ENCODE peak calls at places on chromosomes 11 and 22, in nine cellular contexts. One of them, this sample, is unnamed.

GRCh38 chr11:82505384-82505783 is 228.3 kb downstream of the FAM181B start:
- DNase-seq in GM12865: no peak
- DNase-seq in stimulated activated CD4-positive, alpha-beta T cell treated with anti-CD3 and anti-CD28 coated beads, Interleukin-15, amount 100 ng/mL, for 24 hours: no peak
- DNase-seq in CD4-positive, alpha-beta memory T cell: no peak
- DNase-seq in ecto neural progenitor cell: no peak
- DNase-seq in OCI-LY7: no peak
- DNase-seq in stimulated activated CD8-positive, alpha-beta memory T cell treated with anti-CD3 and anti-CD28 coated beads, Interleukin-4, amount 100 ng/mL, for 48 hours: no peak
- DNase-seq in activated T-cell treated with anti-CD3 and anti-CD28 coated beads for 1 hour: no peak
- DNase-seq in transverse colon: no peak
- DNase-seq in this sample: no peak

GRCh38 chr11:27353593-27354358 is 9.2 kb downstream of the CCDC34 start:
- DNase-seq in transverse colon: no peak
- DNase-seq in stimulated activated CD8-positive, alpha-beta memory T cell treated with anti-CD3 and anti-CD28 coated beads, Interleukin-4, amount 100 ng/mL, for 48 hours: no peak
- DNase-seq in CD4-positive, alpha-beta memory T cell: no peak
- DNase-seq in ecto neural progenitor cell: no peak
- DNase-seq in OCI-LY7: no peak
- DNase-seq in stimulated activated CD4-positive, alpha-beta T cell treated with anti-CD3 and anti-CD28 coated beads, Interleukin-15, amount 100 ng/mL, for 24 hours: no peak
- DNase-seq in activated T-cell treated with anti-CD3 and anti-CD28 coated beads for 1 hour: no peak
- DNase-seq in GM12865: no peak
- DNase-seq in this sample: no peak

GRCh38 chr11:8288824-8289223 is 25.1 kb upstream of the LMO1 start:
- DNase-seq in stimulated activated CD4-positive, alpha-beta T cell treated with anti-CD3 and anti-CD28 coated beads, Interleukin-15, amount 100 ng/mL, for 24 hours: no peak
- DNase-seq in transverse colon: no peak
- DNase-seq in OCI-LY7: no peak
- DNase-seq in CD4-positive, alpha-beta memory T cell: no peak
- DNase-seq in ecto neural progenitor cell: peak
- DNase-seq in activated T-cell treated with anti-CD3 and anti-CD28 coated beads for 1 hour: no peak
- DNase-seq in GM12865: no peak
- DNase-seq in stimulated activated CD8-positive, alpha-beta memory T cell treated with anti-CD3 and anti-CD28 coated beads, Interleukin-4, amount 100 ng/mL, for 48 hours: no peak
- DNase-seq in this sample: no peak

GRCh38 chr11:134120921-134121526 is 52.2 kb downstream of the JAM3 start:
- DNase-seq in GM12865: no peak
- DNase-seq in CD4-positive, alpha-beta memory T cell: no peak
- DNase-seq in ecto neural progenitor cell: no peak
- DNase-seq in activated T-cell treated with anti-CD3 and anti-CD28 coated beads for 1 hour: no peak
- DNase-seq in OCI-LY7: no peak
- DNase-seq in stimulated activated CD4-positive, alpha-beta T cell treated with anti-CD3 and anti-CD28 coated beads, Interleukin-15, amount 100 ng/mL, for 24 hours: no peak
- DNase-seq in stimulated activated CD8-positive, alpha-beta memory T cell treated with anti-CD3 and anti-CD28 coated beads, Interleukin-4, amount 100 ng/mL, for 48 hours: no peak
- DNase-seq in transverse colon: no peak
- DNase-seq in this sample: peak

GRCh38 chr11:45518096-45518852 is 147.1 kb downstream of the CHST1 start:
- DNase-seq in CD4-positive, alpha-beta memory T cell: no peak
- DNase-seq in GM12865: no peak
- DNase-seq in transverse colon: no peak
- DNase-seq in stimulated activated CD8-positive, alpha-beta memory T cell treated with anti-CD3 and anti-CD28 coated beads, Interleukin-4, amount 100 ng/mL, for 48 hours: no peak
- DNase-seq in ecto neural progenitor cell: peak
- DNase-seq in activated T-cell treated with anti-CD3 and anti-CD28 coated beads for 1 hour: no peak
- DNase-seq in stimulated activated CD4-positive, alpha-beta T cell treated with anti-CD3 and anti-CD28 coated beads, Interleukin-15, amount 100 ng/mL, for 24 hours: no peak
- DNase-seq in OCI-LY7: no peak
- DNase-seq in this sample: no peak

GRCh38 chr11:43327987-43328386 is 16.2 kb downstream of the API5 start:
- DNase-seq in OCI-LY7: no peak
- DNase-seq in stimulated activated CD8-positive, alpha-beta memory T cell treated with anti-CD3 and anti-CD28 coated beads, Interleukin-4, amount 100 ng/mL, for 48 hours: no peak
- DNase-seq in stimulated activated CD4-positive, alpha-beta T cell treated with anti-CD3 and anti-CD28 coated beads, Interleukin-15, amount 100 ng/mL, for 24 hours: peak
- DNase-seq in GM12865: no peak
- DNase-seq in transverse colon: no peak
- DNase-seq in ecto neural progenitor cell: no peak
- DNase-seq in CD4-positive, alpha-beta memory T cell: no peak
- DNase-seq in activated T-cell treated with anti-CD3 and anti-CD28 coated beads for 1 hour: no peak
- DNase-seq in this sample: peak

GRCh38 chr11:62601114-62601363 is 626 bp downstream of the MTA2 start:
- DNase-seq in transverse colon: peak
- DNase-seq in activated T-cell treated with anti-CD3 and anti-CD28 coated beads for 1 hour: peak
- DNase-seq in GM12865: peak
- DNase-seq in OCI-LY7: peak
- DNase-seq in stimulated activated CD4-positive, alpha-beta T cell treated with anti-CD3 and anti-CD28 coated beads, Interleukin-15, amount 100 ng/mL, for 24 hours: peak
- DNase-seq in CD4-positive, alpha-beta memory T cell: peak
- DNase-seq in ecto neural progenitor cell: no peak
- DNase-seq in stimulated activated CD8-positive, alpha-beta memory T cell treated with anti-CD3 and anti-CD28 coated beads, Interleukin-4, amount 100 ng/mL, for 48 hours: no peak
- DNase-seq in this sample: peak

GRCh38 chr11:44619931-44620725 is 54.7 kb downstream of the CD82 start:
- DNase-seq in GM12865: no peak
- DNase-seq in CD4-positive, alpha-beta memory T cell: no peak
- DNase-seq in stimulated activated CD4-positive, alpha-beta T cell treated with anti-CD3 and anti-CD28 coated beads, Interleukin-15, amount 100 ng/mL, for 24 hours: peak
- DNase-seq in stimulated activated CD8-positive, alpha-beta memory T cell treated with anti-CD3 and anti-CD28 coated beads, Interleukin-4, amount 100 ng/mL, for 48 hours: peak
- DNase-seq in activated T-cell treated with anti-CD3 and anti-CD28 coated beads for 1 hour: no peak
- DNase-seq in ecto neural progenitor cell: peak
- DNase-seq in transverse colon: peak
- DNase-seq in OCI-LY7: no peak
- DNase-seq in this sample: no peak

GRCh38 chr11:69546735-69547370 is 65.4 kb downstream of the LINC01488 start:
- DNase-seq in OCI-LY7: no peak
- DNase-seq in stimulated activated CD4-positive, alpha-beta T cell treated with anti-CD3 and anti-CD28 coated beads, Interleukin-15, amount 100 ng/mL, for 24 hours: peak
- DNase-seq in transverse colon: no peak
- DNase-seq in stimulated activated CD8-positive, alpha-beta memory T cell treated with anti-CD3 and anti-CD28 coated beads, Interleukin-4, amount 100 ng/mL, for 48 hours: peak
- DNase-seq in activated T-cell treated with anti-CD3 and anti-CD28 coated beads for 1 hour: no peak
- DNase-seq in GM12865: peak
- DNase-seq in ecto neural progenitor cell: no peak
- DNase-seq in CD4-positive, alpha-beta memory T cell: no peak
- DNase-seq in this sample: no peak

GRCh38 chr22:44890416-44891292 is 119.2 kb downstream of the PHF21B start:
- DNase-seq in activated T-cell treated with anti-CD3 and anti-CD28 coated beads for 1 hour: no peak
- DNase-seq in OCI-LY7: no peak
- DNase-seq in CD4-positive, alpha-beta memory T cell: no peak
- DNase-seq in GM12865: no peak
- DNase-seq in stimulated activated CD4-positive, alpha-beta T cell treated with anti-CD3 and anti-CD28 coated beads, Interleukin-15, amount 100 ng/mL, for 24 hours: no peak
- DNase-seq in ecto neural progenitor cell: peak
- DNase-seq in transverse colon: no peak
- DNase-seq in stimulated activated CD8-positive, alpha-beta memory T cell treated with anti-CD3 and anti-CD28 coated beads, Interleukin-4, amount 100 ng/mL, for 48 hours: no peak
- DNase-seq in this sample: no peak

GRCh38 chr11:46402957-46403902 is 11.7 kb upstream of the CHRM4 start:
- DNase-seq in GM12865: no peak
- DNase-seq in ecto neural progenitor cell: no peak
- DNase-seq in activated T-cell treated with anti-CD3 and anti-CD28 coated beads for 1 hour: no peak
- DNase-seq in transverse colon: no peak
- DNase-seq in stimulated activated CD4-positive, alpha-beta T cell treated with anti-CD3 and anti-CD28 coated beads, Interleukin-15, amount 100 ng/mL, for 24 hours: no peak
- DNase-seq in OCI-LY7: no peak
- DNase-seq in CD4-positive, alpha-beta memory T cell: no peak
- DNase-seq in stimulated activated CD8-positive, alpha-beta memory T cell treated with anti-CD3 and anti-CD28 coated beads, Interleukin-4, amount 100 ng/mL, for 48 hours: no peak
- DNase-seq in this sample: no peak

GRCh38 chr11:45665206-45665932 is at the start of gene CHST1:
- DNase-seq in CD4-positive, alpha-beta memory T cell: no peak
- DNase-seq in stimulated activated CD8-positive, alpha-beta memory T cell treated with anti-CD3 and anti-CD28 coated beads, Interleukin-4, amount 100 ng/mL, for 48 hours: peak
- DNase-seq in GM12865: no peak
- DNase-seq in transverse colon: peak
- DNase-seq in stimulated activated CD4-positive, alpha-beta T cell treated with anti-CD3 and anti-CD28 coated beads, Interleukin-15, amount 100 ng/mL, for 24 hours: peak
- DNase-seq in OCI-LY7: no peak
- DNase-seq in activated T-cell treated with anti-CD3 and anti-CD28 coated beads for 1 hour: no peak
- DNase-seq in ecto neural progenitor cell: peak
- DNase-seq in this sample: peak

GRCh38 chr11:36350137-36350513 is 54.0 kb downstream of the PRR5L start:
- DNase-seq in stimulated activated CD4-positive, alpha-beta T cell treated with anti-CD3 and anti-CD28 coated beads, Interleukin-15, amount 100 ng/mL, for 24 hours: no peak
- DNase-seq in activated T-cell treated with anti-CD3 and anti-CD28 coated beads for 1 hour: no peak
- DNase-seq in OCI-LY7: no peak
- DNase-seq in GM12865: no peak
- DNase-seq in ecto neural progenitor cell: no peak
- DNase-seq in CD4-positive, alpha-beta memory T cell: no peak
- DNase-seq in transverse colon: no peak
- DNase-seq in stimulated activated CD8-positive, alpha-beta memory T cell treated with anti-CD3 and anti-CD28 coated beads, Interleukin-4, amount 100 ng/mL, for 48 hours: no peak
- DNase-seq in this sample: no peak

GRCh38 chr22:20803696-20804324 is 29.9 kb downstream of the SERPIND1 start:
- DNase-seq in CD4-positive, alpha-beta memory T cell: no peak
- DNase-seq in ecto neural progenitor cell: peak
- DNase-seq in GM12865: peak
- DNase-seq in transverse colon: peak
- DNase-seq in OCI-LY7: peak
- DNase-seq in stimulated activated CD4-positive, alpha-beta T cell treated with anti-CD3 and anti-CD28 coated beads, Interleukin-15, amount 100 ng/mL, for 24 hours: peak
- DNase-seq in activated T-cell treated with anti-CD3 and anti-CD28 coated beads for 1 hour: no peak
- DNase-seq in stimulated activated CD8-positive, alpha-beta memory T cell treated with anti-CD3 and anti-CD28 coated beads, Interleukin-4, amount 100 ng/mL, for 48 hours: peak
- DNase-seq in this sample: peak

GRCh38 chr11:66288866-66289547 is at the start of gene YIF1A:
- DNase-seq in transverse colon: peak
- DNase-seq in stimulated activated CD4-positive, alpha-beta T cell treated with anti-CD3 and anti-CD28 coated beads, Interleukin-15, amount 100 ng/mL, for 24 hours: peak
- DNase-seq in stimulated activated CD8-positive, alpha-beta memory T cell treated with anti-CD3 and anti-CD28 coated beads, Interleukin-4, amount 100 ng/mL, for 48 hours: peak
- DNase-seq in OCI-LY7: peak
- DNase-seq in activated T-cell treated with anti-CD3 and anti-CD28 coated beads for 1 hour: peak
- DNase-seq in GM12865: peak
- DNase-seq in ecto neural progenitor cell: peak
- DNase-seq in CD4-positive, alpha-beta memory T cell: peak
- DNase-seq in this sample: peak

GRCh38 chr11:10395196-10395897 is 59.7 kb upstream of the AMPD3 start:
- DNase-seq in CD4-positive, alpha-beta memory T cell: no peak
- DNase-seq in transverse colon: no peak
- DNase-seq in ecto neural progenitor cell: peak
- DNase-seq in activated T-cell treated with anti-CD3 and anti-CD28 coated beads for 1 hour: no peak
- DNase-seq in GM12865: no peak
- DNase-seq in stimulated activated CD4-positive, alpha-beta T cell treated with anti-CD3 and anti-CD28 coated beads, Interleukin-15, amount 100 ng/mL, for 24 hours: no peak
- DNase-seq in stimulated activated CD8-positive, alpha-beta memory T cell treated with anti-CD3 and anti-CD28 coated beads, Interleukin-4, amount 100 ng/mL, for 48 hours: no peak
- DNase-seq in OCI-LY7: no peak
- DNase-seq in this sample: no peak

GRCh38 chr22:41968601-41969000 is 642 bp upstream of the SEPTIN3 start:
- DNase-seq in transverse colon: peak
- DNase-seq in GM12865: no peak
- DNase-seq in activated T-cell treated with anti-CD3 and anti-CD28 coated beads for 1 hour: no peak
- DNase-seq in stimulated activated CD4-positive, alpha-beta T cell treated with anti-CD3 and anti-CD28 coated beads, Interleukin-15, amount 100 ng/mL, for 24 hours: no peak
- DNase-seq in stimulated activated CD8-positive, alpha-beta memory T cell treated with anti-CD3 and anti-CD28 coated beads, Interleukin-4, amount 100 ng/mL, for 48 hours: no peak
- DNase-seq in CD4-positive, alpha-beta memory T cell: no peak
- DNase-seq in ecto neural progenitor cell: no peak
- DNase-seq in OCI-LY7: no peak
- DNase-seq in this sample: peak

GRCh38 chr22:46002757-46003270 is 25.9 kb upstream of the WNT7B start:
- DNase-seq in stimulated activated CD8-positive, alpha-beta memory T cell treated with anti-CD3 and anti-CD28 coated beads, Interleukin-4, amount 100 ng/mL, for 48 hours: no peak
- DNase-seq in stimulated activated CD4-positive, alpha-beta T cell treated with anti-CD3 and anti-CD28 coated beads, Interleukin-15, amount 100 ng/mL, for 24 hours: no peak
- DNase-seq in transverse colon: no peak
- DNase-seq in CD4-positive, alpha-beta memory T cell: no peak
- DNase-seq in OCI-LY7: no peak
- DNase-seq in GM12865: no peak
- DNase-seq in activated T-cell treated with anti-CD3 and anti-CD28 coated beads for 1 hour: no peak
- DNase-seq in ecto neural progenitor cell: no peak
- DNase-seq in this sample: no peak

GRCh38 chr11:69335461-69336386 is 41.8 kb downstream of the MYEOV start:
- DNase-seq in activated T-cell treated with anti-CD3 and anti-CD28 coated beads for 1 hour: no peak
- DNase-seq in OCI-LY7: no peak
- DNase-seq in ecto neural progenitor cell: peak
- DNase-seq in CD4-positive, alpha-beta memory T cell: no peak
- DNase-seq in stimulated activated CD4-positive, alpha-beta T cell treated with anti-CD3 and anti-CD28 coated beads, Interleukin-15, amount 100 ng/mL, for 24 hours: no peak
- DNase-seq in GM12865: peak
- DNase-seq in stimulated activated CD8-positive, alpha-beta memory T cell treated with anti-CD3 and anti-CD28 coated beads, Interleukin-4, amount 100 ng/mL, for 48 hours: peak
- DNase-seq in transverse colon: no peak
- DNase-seq in this sample: no peak

GRCh38 chr22:35842519-35842913 is 124.8 kb downstream of the APOL5 start:
- DNase-seq in activated T-cell treated with anti-CD3 and anti-CD28 coated beads for 1 hour: no peak
- DNase-seq in stimulated activated CD8-positive, alpha-beta memory T cell treated with anti-CD3 and anti-CD28 coated beads, Interleukin-4, amount 100 ng/mL, for 48 hours: no peak
- DNase-seq in GM12865: no peak
- DNase-seq in transverse colon: no peak
- DNase-seq in ecto neural progenitor cell: no peak
- DNase-seq in CD4-positive, alpha-beta memory T cell: no peak
- DNase-seq in stimulated activated CD4-positive, alpha-beta T cell treated with anti-CD3 and anti-CD28 coated beads, Interleukin-15, amount 100 ng/mL, for 24 hours: no peak
- DNase-seq in OCI-LY7: no peak
- DNase-seq in this sample: no peak

GRCh38 chr22:46416537-46417267 is 81.2 kb downstream of the TRMU start:
- DNase-seq in OCI-LY7: no peak
- DNase-seq in activated T-cell treated with anti-CD3 and anti-CD28 coated beads for 1 hour: no peak
- DNase-seq in stimulated activated CD4-positive, alpha-beta T cell treated with anti-CD3 and anti-CD28 coated beads, Interleukin-15, amount 100 ng/mL, for 24 hours: no peak
- DNase-seq in CD4-positive, alpha-beta memory T cell: no peak
- DNase-seq in GM12865: no peak
- DNase-seq in transverse colon: no peak
- DNase-seq in ecto neural progenitor cell: no peak
- DNase-seq in stimulated activated CD8-positive, alpha-beta memory T cell treated with anti-CD3 and anti-CD28 coated beads, Interleukin-4, amount 100 ng/mL, for 48 hours: no peak
- DNase-seq in this sample: no peak

GRCh38 chr11:36361901-36362391 is 65.9 kb downstream of the PRR5L start:
- DNase-seq in OCI-LY7: no peak
- DNase-seq in ecto neural progenitor cell: no peak
- DNase-seq in stimulated activated CD8-positive, alpha-beta memory T cell treated with anti-CD3 and anti-CD28 coated beads, Interleukin-4, amount 100 ng/mL, for 48 hours: no peak
- DNase-seq in GM12865: no peak
- DNase-seq in CD4-positive, alpha-beta memory T cell: no peak
- DNase-seq in stimulated activated CD4-positive, alpha-beta T cell treated with anti-CD3 and anti-CD28 coated beads, Interleukin-15, amount 100 ng/mL, for 24 hours: no peak
- DNase-seq in activated T-cell treated with anti-CD3 and anti-CD28 coated beads for 1 hour: no peak
- DNase-seq in transverse colon: no peak
- DNase-seq in this sample: peak

GRCh38 chr11:81673001-81673400 is 1060.7 kb downstream of the FAM181B start:
- DNase-seq in transverse colon: no peak
- DNase-seq in stimulated activated CD4-positive, alpha-beta T cell treated with anti-CD3 and anti-CD28 coated beads, Interleukin-15, amount 100 ng/mL, for 24 hours: no peak
- DNase-seq in stimulated activated CD8-positive, alpha-beta memory T cell treated with anti-CD3 and anti-CD28 coated beads, Interleukin-4, amount 100 ng/mL, for 48 hours: no peak
- DNase-seq in ecto neural progenitor cell: no peak
- DNase-seq in GM12865: no peak
- DNase-seq in OCI-LY7: no peak
- DNase-seq in CD4-positive, alpha-beta memory T cell: no peak
- DNase-seq in activated T-cell treated with anti-CD3 and anti-CD28 coated beads for 1 hour: no peak
- DNase-seq in this sample: no peak

GRCh38 chr11:86456075-86456939 is 81.6 kb downstream of the CCDC81 start:
- DNase-seq in stimulated activated CD4-positive, alpha-beta T cell treated with anti-CD3 and anti-CD28 coated beads, Interleukin-15, amount 100 ng/mL, for 24 hours: peak
- DNase-seq in ecto neural progenitor cell: peak
- DNase-seq in CD4-positive, alpha-beta memory T cell: peak
- DNase-seq in transverse colon: peak
- DNase-seq in OCI-LY7: peak
- DNase-seq in stimulated activated CD8-positive, alpha-beta memory T cell treated with anti-CD3 and anti-CD28 coated beads, Interleukin-4, amount 100 ng/mL, for 48 hours: peak
- DNase-seq in GM12865: peak
- DNase-seq in activated T-cell treated with anti-CD3 and anti-CD28 coated beads for 1 hour: peak
- DNase-seq in this sample: peak

GRCh38 chr22:47168900-47169800 is 406.7 kb downstream of the TBC1D22A start:
- DNase-seq in stimulated activated CD8-positive, alpha-beta memory T cell treated with anti-CD3 and anti-CD28 coated beads, Interleukin-4, amount 100 ng/mL, for 48 hours: no peak
- DNase-seq in transverse colon: peak
- DNase-seq in CD4-positive, alpha-beta memory T cell: no peak
- DNase-seq in stimulated activated CD4-positive, alpha-beta T cell treated with anti-CD3 and anti-CD28 coated beads, Interleukin-15, amount 100 ng/mL, for 24 hours: no peak
- DNase-seq in activated T-cell treated with anti-CD3 and anti-CD28 coated beads for 1 hour: no peak
- DNase-seq in OCI-LY7: no peak
- DNase-seq in ecto neural progenitor cell: no peak
- DNase-seq in GM12865: no peak
- DNase-seq in this sample: peak

GRCh38 chr22:50226224-50227165 is 18.3 kb downstream of the TUBGCP6 start:
- DNase-seq in OCI-LY7: no peak
- DNase-seq in stimulated activated CD8-positive, alpha-beta memory T cell treated with anti-CD3 and anti-CD28 coated beads, Interleukin-4, amount 100 ng/mL, for 48 hours: no peak
- DNase-seq in CD4-positive, alpha-beta memory T cell: peak
- DNase-seq in ecto neural progenitor cell: no peak
- DNase-seq in transverse colon: no peak
- DNase-seq in GM12865: no peak
- DNase-seq in stimulated activated CD4-positive, alpha-beta T cell treated with anti-CD3 and anti-CD28 coated beads, Interleukin-15, amount 100 ng/mL, for 24 hours: no peak
- DNase-seq in activated T-cell treated with anti-CD3 and anti-CD28 coated beads for 1 hour: no peak
- DNase-seq in this sample: no peak

GRCh38 chr11:115500547-115501503 is 3.4 kb downstream of the CADM1 start:
- DNase-seq in OCI-LY7: peak
- DNase-seq in CD4-positive, alpha-beta memory T cell: no peak
- DNase-seq in ecto neural progenitor cell: no peak
- DNase-seq in activated T-cell treated with anti-CD3 and anti-CD28 coated beads for 1 hour: no peak
- DNase-seq in transverse colon: no peak
- DNase-seq in stimulated activated CD4-positive, alpha-beta T cell treated with anti-CD3 and anti-CD28 coated beads, Interleukin-15, amount 100 ng/mL, for 24 hours: no peak
- DNase-seq in stimulated activated CD8-positive, alpha-beta memory T cell treated with anti-CD3 and anti-CD28 coated beads, Interleukin-4, amount 100 ng/mL, for 48 hours: no peak
- DNase-seq in GM12865: no peak
- DNase-seq in this sample: no peak

GRCh38 chr22:36160499-36160942 is at the start of gene APOL3:
- DNase-seq in OCI-LY7: peak
- DNase-seq in stimulated activated CD4-positive, alpha-beta T cell treated with anti-CD3 and anti-CD28 coated beads, Interleukin-15, amount 100 ng/mL, for 24 hours: peak
- DNase-seq in CD4-positive, alpha-beta memory T cell: peak
- DNase-seq in GM12865: peak
- DNase-seq in stimulated activated CD8-positive, alpha-beta memory T cell treated with anti-CD3 and anti-CD28 coated beads, Interleukin-4, amount 100 ng/mL, for 48 hours: no peak
- DNase-seq in transverse colon: peak
- DNase-seq in activated T-cell treated with anti-CD3 and anti-CD28 coated beads for 1 hour: no peak
- DNase-seq in ecto neural progenitor cell: no peak
- DNase-seq in this sample: peak

GRCh38 chr11:134512061-134512460 is 100.0 kb upstream of the B3GAT1 start:
- DNase-seq in OCI-LY7: no peak
- DNase-seq in stimulated activated CD4-positive, alpha-beta T cell treated with anti-CD3 and anti-CD28 coated beads, Interleukin-15, amount 100 ng/mL, for 24 hours: no peak
- DNase-seq in ecto neural progenitor cell: no peak
- DNase-seq in stimulated activated CD8-positive, alpha-beta memory T cell treated with anti-CD3 and anti-CD28 coated beads, Interleukin-4, amount 100 ng/mL, for 48 hours: no peak
- DNase-seq in GM12865: no peak
- DNase-seq in CD4-positive, alpha-beta memory T cell: no peak
- DNase-seq in transverse colon: no peak
- DNase-seq in activated T-cell treated with anti-CD3 and anti-CD28 coated beads for 1 hour: no peak
- DNase-seq in this sample: no peak

This sample was measured in dermis blood vessel endothelial cell.